ENCODE peak calls at places on chromosome 3, in ten cellular contexts. X, A, P, U, L, J, M, E, G and R are unnamed samples.
A peak's percentile ranks its signal among the peaks of the same experiment; 100 is the strongest.

GRCh38 chr3:57752307-57752706 is 3.8 kb upstream of the SLMAP start:
- DNase-seq in J (no peak), X (no peak), A (peak; percentile 88), L (peak; percentile 59), P (no peak), E (no peak), U (no peak), G (no peak), M (no peak), R (no peak)

GRCh38 chr3:184140436-184140835 is 5.3 kb downstream of the EIF2B5 start:
- DNase-seq in P (no peak), L (no peak), M (no peak), X (no peak), U (no peak), A (no peak), G (no peak), J (no peak), E (no peak), R (peak; percentile 39)

GRCh38 chr3:48990636-48991421 is 788 bp downstream of the P4HTM start:
- DNase-seq in P (no peak), A (no peak), L (peak; percentile 39), U (peak; percentile 88), E (no peak), G (no peak), M (no peak), X (no peak), J (peak; percentile 70), R (no peak)

GRCh38 chr3:108085821-108086350 is 4.9 kb downstream of the CD47 start:
- DNase-seq in J (no peak), M (no peak), X (no peak), P (no peak), U (no peak), A (no peak), L (no peak), G (no peak), E (no peak), R (no peak)

GRCh38 chr3:133444071-133444774 is 44.4 kb downstream of the BFSP2 start:
- DNase-seq in E (no peak), J (no peak), M (no peak), P (no peak), L (peak; percentile 29), G (no peak), A (no peak), X (no peak), U (no peak), R (no peak)

GRCh38 chr3:114892117-114892870 is 254.8 kb downstream of the ZBTB20 start:
- DNase-seq in U (no peak), E (no peak), X (no peak), J (no peak), L (no peak), P (no peak), G (no peak), M (no peak), A (no peak), R (no peak)

GRCh38 chr3:138456961-138457862 is 22.8 kb downstream of the ESYT3 start:
- DNase-seq in M (no peak), G (no peak), J (no peak), X (no peak), P (no peak), E (no peak), U (no peak), L (no peak), A (no peak), R (no peak)

GRCh38 chr3:150083653-150084037 is 113.0 kb upstream of the PFN2 start:
- DNase-seq in G (peak; percentile 32), E (no peak), P (peak; percentile 80), A (no peak), M (no peak), J (no peak), U (no peak), X (no peak), L (peak; percentile 14), R (no peak)

GRCh38 chr3:53153267-53153823 is 7.7 kb upstream of the PRKCD start:
- DNase-seq in P (no peak), G (no peak), L (no peak), A (no peak), U (no peak), M (no peak), X (no peak), E (no peak), J (no peak), R (no peak)

GRCh38 chr3:53152316-53152715 is 8.7 kb upstream of the PRKCD start:
- DNase-seq in P (no peak), U (peak; percentile 51), G (no peak), M (no peak), E (no peak), X (no peak), L (no peak), J (no peak), A (no peak), R (no peak)

GRCh38 chr3:53154731-53155320 is 6.2 kb upstream of the PRKCD start:
- DNase-seq in M (no peak), P (no peak), L (no peak), U (no peak), A (no peak), E (no peak), G (no peak), J (no peak), X (no peak), R (no peak)

GRCh38 chr3:53155763-53156162 is 5.2 kb upstream of the PRKCD start:
- DNase-seq in P (no peak), M (no peak), J (no peak), L (peak; percentile 86), E (no peak), A (no peak), U (no peak), X (no peak), G (no peak), R (no peak)

DNA sequence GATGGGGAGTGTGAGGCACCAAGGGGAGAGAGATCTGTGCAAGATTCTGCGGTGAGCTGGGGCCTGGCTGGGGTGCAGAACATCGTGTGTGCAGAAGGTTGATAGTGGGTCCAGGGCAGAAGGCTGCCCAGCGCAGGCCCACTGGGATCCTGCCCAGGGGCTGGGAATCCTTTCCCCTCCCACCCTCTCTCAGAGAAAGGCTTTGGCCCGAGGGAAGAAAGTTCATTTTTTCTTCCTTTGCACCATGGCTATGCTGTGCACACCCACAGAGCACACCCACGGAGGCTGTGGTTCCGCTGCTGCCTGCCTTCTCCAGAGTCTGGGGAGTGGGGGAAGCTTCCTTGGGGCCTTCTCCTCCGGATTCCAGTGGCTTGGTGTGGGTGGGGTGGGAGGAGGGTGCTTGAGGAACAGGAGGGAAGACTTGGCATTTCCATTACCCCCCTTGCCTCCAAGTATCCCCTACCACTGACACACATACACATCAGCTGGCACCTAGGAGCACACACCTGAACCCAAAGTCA is 7.0 kb upstream of the PRKCD start:
- DNase-seq in A (no peak), X (no peak), L (no peak), U (no peak), M (no peak), J (no peak), E (no peak), G (no peak), P (no peak), R (no peak)
- H3K4me1 ChIP-seq in A (peaks cover 51% of the 10 kb centered on the region), X (peaks cover 11% of the 10 kb centered on the region), L (peaks cover 91% of the 10 kb centered on the region), U (peaks cover 89% of the 10 kb centered on the region), M (peaks cover 9% of the 10 kb centered on the region), J (peaks cover 15% of the 10 kb centered on the region), E (peaks cover 22% of the 10 kb centered on the region), G (peaks cover 5% of the 10 kb centered on the region), P (no peaks in the 10 kb centered on the region), R (peaks cover 8% of the 10 kb centered on the region)

GRCh38 chr3:128352326-128352725 is 114.4 kb downstream of the DNAJB8 start:
- DNase-seq in J (no peak), L (no peak), U (no peak), E (no peak), G (no peak), P (peak; percentile 40), X (no peak), M (no peak), A (no peak), R (peak; percentile 66)

GRCh38 chr3:128351476-128352085 is 115.1 kb downstream of the DNAJB8 start:
- DNase-seq in E (no peak), L (no peak), M (no peak), J (no peak), G (no peak), U (no peak), A (no peak), X (no peak), P (peak; percentile 46), R (peak; percentile 41)

GRCh38 chr3:128348075-128348474 is 118.6 kb downstream of the DNAJB8 start:
- DNase-seq in U (no peak), J (no peak), A (no peak), G (no peak), X (no peak), P (no peak), M (no peak), L (no peak), E (no peak), R (no peak)

GRCh38 chr3:128348805-128349531 is 117.7 kb downstream of the DNAJB8 start:
- DNase-seq in L (no peak), J (peak; percentile 49), A (no peak), M (no peak), X (no peak), E (no peak), U (no peak), P (peak; percentile 44), G (peak; percentile 78), R (peak; percentile 62)

GRCh38 chr3:128349963-128350599 is 116.6 kb downstream of the DNAJB8 start:
- DNase-seq in J (no peak), L (no peak), M (no peak), A (no peak), X (no peak), U (no peak), G (no peak), P (peak; percentile 50), E (no peak), R (peak; percentile 62)
- TF ChIP-seq POLR2AphosphoS5 in J (no peak), L (no peak), M (no peak), A (no peak), X (no peak), U (no peak), G (no peak), P (no peak), E (no peak), R (no peak)

GRCh38 chr3:179016979-179017670 is 54.5 kb downstream of the ZMAT3 start:
- DNase-seq in M (peak; percentile 62), U (no peak), G (no peak), L (no peak), J (no peak), A (no peak), P (no peak), E (no peak), X (no peak), R (no peak)

GRCh38 chr3:179021119-179021903 is 50.3 kb downstream of the ZMAT3 start:
- DNase-seq in P (no peak), E (no peak), L (no peak), X (no peak), U (no peak), A (no peak), M (no peak), J (no peak), G (no peak), R (no peak)

GRCh38 chr3:179018808-179019207 is 52.8 kb downstream of the ZMAT3 start:
- DNase-seq in J (no peak), A (no peak), G (no peak), M (no peak), U (no peak), E (no peak), X (no peak), L (no peak), P (no peak), R (no peak)

GRCh38 chr3:179015551-179016020 is 56.0 kb downstream of the ZMAT3 start:
- DNase-seq in U (no peak), M (peak; percentile 93), E (no peak), J (peak; percentile 88), L (peak; percentile 41), G (peak; percentile 50), P (no peak), A (peak; percentile 69), X (peak; percentile 23), R (no peak)

GRCh38 chr3:179020112-179020511 is 51.5 kb downstream of the ZMAT3 start:
- DNase-seq in E (no peak), J (no peak), L (no peak), P (no peak), U (no peak), X (no peak), A (no peak), G (no peak), M (no peak), R (no peak)
- H3K4me1 ChIP-seq in E (peaks cover 12% of the 10 kb centered on the region), J (no peaks in the 10 kb centered on the region), L (peaks cover 11% of the 10 kb centered on the region), P (no peaks in the 10 kb centered on the region), U (peaks cover 11% of the 10 kb centered on the region), X (no peaks in the 10 kb centered on the region), A (peaks cover 2% of the 10 kb centered on the region), G (no peaks in the 10 kb centered on the region), M (peaks cover 51% of the 10 kb centered on the region), R (no peaks in the 10 kb centered on the region)

GRCh38 chr3:163474766-163475165 is 1603.5 kb downstream of the SI start:
- DNase-seq in G (no peak), L (no peak), X (no peak), E (no peak), A (no peak), U (no peak), J (no peak), P (no peak), M (no peak), R (no peak)
- TF ChIP-seq POLR2AphosphoS5 in G (no peak), L (no peak), X (no peak), E (no peak), A (no peak), U (no peak), J (no peak), P (no peak), M (no peak), R (no peak)